ENCODE peak calls at places on chromosomes 1 and 21, in six cellular contexts. L is IMR-90; X is neural progenitor cell; D is thoracic aorta; G is CD8-positive, alpha-beta T cell; R is lung. O is an unnamed sample. For H3K4me1, the result is how much of the 10 kb centered on the place peaks cover.

GRCh38 chr1:47555841-47556616 is 118.2 kb downstream of the FOXD2 start:
- DNase-seq in L (no peak), X (no peak), D (no peak), G (no peak), R (no peak), O (no peak)

GRCh38 chr1:23951646-23952095 is 8.0 kb upstream of the PNRC2 start:
- DNase-seq in L (peak), X (no peak), D (peak), G (no peak), R (no peak), O (peak)

GRCh38 chr1:221016757-221017156 is 137.5 kb downstream of the HLX start:
- DNase-seq in L (no peak), X (no peak), D (no peak), G (no peak), R (no peak), O (no peak)

GRCh38 chr1:204074274-204075115 is 1.6 kb downstream of the SOX13 start:
- DNase-seq in L (peak), X (peak), D (no peak), G (no peak), R (peak), O (peak)

GRCh38 chr1:41078616-41079015 is 57.1 kb upstream of the SLFNL1 start:
- DNase-seq in L (no peak), X (no peak), D (no peak), G (no peak), R (no peak), O (no peak)

GRCh38 chr1:8120693-8121260 is 94.7 kb upstream of the ERRFI1 start:
- DNase-seq in L (peak), X (no peak), D (no peak), G (no peak), R (no peak), O (peak)

GRCh38 chr1:225329041-225329440 is 98.8 kb downstream of the LBR start:
- DNase-seq in L (no peak), X (no peak), D (no peak), G (no peak), R (no peak), O (no peak)

GRCh38 chr1:248696775-248697174 is 5.8 kb downstream of the OR14I1 start:
- DNase-seq in L (no peak), X (no peak), D (no peak), G (no peak), R (no peak), O (no peak)

GRCh38 chr1:217506878-217507277 is 124.0 kb downstream of the GPATCH2 start:
- DNase-seq in L (peak), X (no peak), D (no peak), G (no peak), R (no peak), O (no peak)

GRCh38 chr1:171219751-171220385 is 28.4 kb upstream of the FMO1 start:
- DNase-seq in L (peak), X (peak), D (no peak), G (no peak), R (no peak), O (no peak)

GRCh38 chr1:22315315-22316078 is 136.2 kb upstream of the ZBTB40 start:
- DNase-seq in L (no peak), X (no peak), D (no peak), G (no peak), R (no peak), O (no peak)

GRCh38 chr1:29743264-29743663 is 506.9 kb downstream of the PTPRU start:
- DNase-seq in L (no peak), X (no peak), D (no peak), G (no peak), R (no peak), O (no peak)

GRCh38 chr1:247294282-247294681 is 37.4 kb downstream of the ZNF496 start:
- DNase-seq in L (peak), X (no peak), D (no peak), G (no peak), R (no peak), O (peak)

GRCh38 chr1:226446058-226446457 is 38.2 kb upstream of the PARP1 start:
- DNase-seq in L (no peak), X (no peak), D (no peak), G (no peak), R (no peak), O (no peak)

DNA sequence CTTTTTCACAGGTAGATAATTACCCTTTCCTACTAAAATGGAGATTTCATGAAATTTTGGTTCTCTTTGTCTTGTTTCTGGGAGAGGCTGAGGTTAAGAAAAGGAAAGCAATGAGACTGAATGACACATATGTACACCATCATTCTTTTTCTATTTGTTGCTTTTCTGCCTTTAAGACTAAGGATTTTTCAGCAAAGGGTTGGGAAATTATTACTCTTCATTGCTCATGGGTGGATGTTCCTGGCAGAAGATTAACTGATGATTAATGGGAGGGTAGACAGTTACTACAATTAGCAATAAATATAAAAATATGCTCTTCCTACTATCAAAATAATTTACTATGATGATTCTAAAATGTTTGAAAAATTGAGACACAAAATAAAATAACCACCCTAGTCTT is 316.5 kb upstream of the USP24 start:
- DNase-seq in L (no peak), X (no peak), D (no peak), G (no peak), R (no peak), O (no peak)
- H3K4me1 ChIP-seq in L (under half), X (under half), D (under half), G (under half), R (under half), O (under half)

GRCh38 chr1:28111157-28111556 is 22.7 kb upstream of the EYA3 start:
- DNase-seq in L (no peak), X (no peak), D (no peak), G (no peak), R (no peak), O (no peak)

GRCh38 chr1:28118640-28119307 is 30.4 kb upstream of the EYA3 start:
- DNase-seq in L (no peak), X (no peak), D (no peak), G (no peak), R (no peak), O (no peak)

GRCh38 chr1:28115267-28115666 is 26.9 kb upstream of the EYA3 start:
- DNase-seq in L (peak), X (no peak), D (no peak), G (no peak), R (peak), O (no peak)

GRCh38 chr1:28112388-28113311 is 24.2 kb upstream of the EYA3 start:
- DNase-seq in L (peak), X (peak), D (peak), G (no peak), R (peak), O (peak)

DNA sequence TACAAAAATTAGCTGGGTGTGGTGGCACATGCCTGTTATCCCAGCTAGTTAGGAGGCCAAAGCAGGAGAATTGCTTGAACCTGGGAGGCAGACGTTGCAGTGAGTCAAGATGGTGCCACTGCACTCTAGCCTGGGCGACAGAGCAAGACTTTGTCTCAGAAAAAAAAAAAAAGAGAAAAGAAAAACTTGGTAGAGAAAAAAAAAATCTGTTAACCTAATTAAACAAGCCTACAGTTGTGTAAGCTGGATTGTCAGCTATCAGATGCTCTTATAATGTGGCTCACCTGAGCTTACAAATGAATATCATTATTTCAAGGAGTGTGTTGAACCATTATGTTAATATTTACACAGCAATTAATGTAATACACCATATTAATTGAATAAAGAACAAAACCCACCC is 26.4 kb upstream of the EYA3 start:
- DNase-seq in L (no peak), X (no peak), D (no peak), G (no peak), R (no peak), O (no peak)
- H3K4me1 ChIP-seq in L (under half), X (under half), D (under half), G (under half), R (under half), O (under half)

DNA sequence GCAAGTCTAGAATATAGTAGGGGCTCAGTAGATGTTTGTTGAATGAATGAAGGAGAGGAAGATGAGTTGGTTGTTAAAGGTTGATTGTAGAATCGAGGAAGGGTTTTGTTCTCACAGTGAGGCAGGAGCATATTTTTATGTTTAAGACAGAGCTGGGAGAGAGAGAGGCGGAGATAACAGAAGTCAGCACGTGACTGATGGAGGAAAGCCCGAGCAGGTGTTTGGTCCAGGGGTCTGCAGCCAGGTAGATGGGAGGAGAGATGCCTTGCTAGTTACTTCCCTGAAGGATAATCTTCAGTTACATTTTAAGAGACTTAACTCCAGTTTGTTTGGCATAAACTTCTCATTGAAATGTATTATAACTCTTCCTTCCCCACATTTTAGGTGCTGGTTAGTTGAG is 86.8 kb downstream of the DYRK1A start:
- DNase-seq in L (no peak), X (no peak), D (no peak), G (no peak), R (no peak), O (no peak)
- H3K4me1 ChIP-seq in L (under half), X (under half), D (half or more), G (under half), R (half or more), O (under half)

GRCh38 chr1:15956150-15956549 is 19.8 kb downstream of the ZBTB17 start:
- DNase-seq in L (peak), X (no peak), D (no peak), G (no peak), R (no peak), O (no peak)
- H3K4me1 ChIP-seq in L (under half), X (under half), D (half or more), G (under half), R (under half), O (half or more)